ENCODE peak calls at places on chromosomes 1 and 21, in six cellular contexts. One of them, this sample, is unnamed.

GRCh38 chr1:98046031-98046641 is 125.3 kb upstream of the DPYD start:
- DNase-seq in sigmoid colon: no peak
- DNase-seq in Panc1: no peak
- DNase-seq in fibroblast of villous mesenchyme: peak; percentile 39
- DNase-seq in lower lobe of right lung: peak; percentile 40
- DNase-seq in astrocyte of the cerebellum: no peak
- DNase-seq in this sample: no peak

GRCh38 chr1:31715097-31715872 is 11.5 kb upstream of the COL16A1 start:
- DNase-seq in astrocyte of the cerebellum: peak; percentile 62
- DNase-seq in Panc1: peak; percentile 87
- DNase-seq in fibroblast of villous mesenchyme: peak; percentile 92
- DNase-seq in sigmoid colon: peak; percentile 99
- DNase-seq in lower lobe of right lung: peak; percentile 82
- DNase-seq in this sample: peak; percentile 98

GRCh38 chr1:179917601-179918429 is 35.7 kb downstream of the TOR1AIP1 start:
- DNase-seq in astrocyte of the cerebellum: no peak
- DNase-seq in sigmoid colon: no peak
- DNase-seq in Panc1: no peak
- DNase-seq in lower lobe of right lung: no peak
- DNase-seq in fibroblast of villous mesenchyme: no peak
- DNase-seq in this sample: no peak

GRCh38 chr1:30260318-30260717 is 463.1 kb downstream of the MATN1 start:
- DNase-seq in sigmoid colon: no peak
- DNase-seq in fibroblast of villous mesenchyme: no peak
- DNase-seq in astrocyte of the cerebellum: no peak
- DNase-seq in lower lobe of right lung: no peak
- DNase-seq in Panc1: no peak
- DNase-seq in this sample: no peak

GRCh38 chr1:170562644-170563338 is 30.8 kb downstream of the GORAB start:
- DNase-seq in fibroblast of villous mesenchyme: peak; percentile 85
- DNase-seq in Panc1: no peak
- DNase-seq in astrocyte of the cerebellum: peak; percentile 85
- DNase-seq in lower lobe of right lung: peak; percentile 49
- DNase-seq in sigmoid colon: peak; percentile 79
- DNase-seq in this sample: no peak

GRCh38 chr21:37575536-37576083 is 209.0 kb downstream of the DYRK1A start:
- DNase-seq in fibroblast of villous mesenchyme: no peak
- DNase-seq in sigmoid colon: peak; percentile 19
- DNase-seq in Panc1: no peak
- DNase-seq in lower lobe of right lung: no peak
- DNase-seq in astrocyte of the cerebellum: no peak
- DNase-seq in this sample: peak; percentile 29

GRCh38 chr1:93847811-93848288 is 31.2 kb downstream of the DNTTIP2 start:
- DNase-seq in lower lobe of right lung: peak; percentile 79
- DNase-seq in astrocyte of the cerebellum: peak; percentile 9
- DNase-seq in Panc1: peak; percentile 46
- DNase-seq in fibroblast of villous mesenchyme: peak; percentile 67
- DNase-seq in sigmoid colon: peak; percentile 85
- DNase-seq in this sample: peak; percentile 82

GRCh38 chr1:219875860-219876259 is 52.5 kb downstream of the SLC30A10 start:
- DNase-seq in lower lobe of right lung: no peak
- DNase-seq in astrocyte of the cerebellum: no peak
- DNase-seq in Panc1: no peak
- DNase-seq in fibroblast of villous mesenchyme: no peak
- DNase-seq in sigmoid colon: no peak
- DNase-seq in this sample: no peak

GRCh38 chr1:77642196-77642595 is 40.3 kb downstream of the ZZZ3 start:
- DNase-seq in astrocyte of the cerebellum: no peak
- DNase-seq in Panc1: no peak
- DNase-seq in lower lobe of right lung: no peak
- DNase-seq in sigmoid colon: no peak
- DNase-seq in fibroblast of villous mesenchyme: no peak
- DNase-seq in this sample: no peak

GRCh38 chr1:2239384-2239985 is 11.4 kb downstream of the SKI start:
- DNase-seq in fibroblast of villous mesenchyme: no peak
- DNase-seq in astrocyte of the cerebellum: no peak
- DNase-seq in Panc1: no peak
- DNase-seq in lower lobe of right lung: peak; percentile 50
- DNase-seq in sigmoid colon: no peak
- DNase-seq in this sample: peak; percentile 73

GRCh38 chr1:184036517-184036949 is 995 bp downstream of the COLGALT2 start:
- DNase-seq in Panc1: no peak
- DNase-seq in lower lobe of right lung: peak; percentile 49
- DNase-seq in sigmoid colon: peak; percentile 68
- DNase-seq in astrocyte of the cerebellum: no peak
- DNase-seq in fibroblast of villous mesenchyme: peak; percentile 20
- DNase-seq in this sample: no peak

GRCh38 chr1:232553050-232553754 is 76.7 kb downstream of the SIPA1L2 start:
- DNase-seq in lower lobe of right lung: peak; percentile 51
- DNase-seq in fibroblast of villous mesenchyme: peak; percentile 75
- DNase-seq in Panc1: no peak
- DNase-seq in astrocyte of the cerebellum: no peak
- DNase-seq in sigmoid colon: peak; percentile 85
- DNase-seq in this sample: no peak

GRCh38 chr1:182196897-182197546 is 135.5 kb upstream of the ZNF648 start:
- DNase-seq in sigmoid colon: peak; percentile 72
- DNase-seq in lower lobe of right lung: no peak
- DNase-seq in astrocyte of the cerebellum: no peak
- DNase-seq in fibroblast of villous mesenchyme: no peak
- DNase-seq in Panc1: no peak
- DNase-seq in this sample: no peak

GRCh38 chr1:157044326-157044725 is 1.2 kb downstream of the ARHGEF11 start:
- DNase-seq in fibroblast of villous mesenchyme: no peak
- DNase-seq in Panc1: no peak
- DNase-seq in sigmoid colon: no peak
- DNase-seq in astrocyte of the cerebellum: no peak
- DNase-seq in lower lobe of right lung: no peak
- DNase-seq in this sample: no peak

GRCh38 chr1:157045251-157046218 is at the start of gene ARHGEF11:
- DNase-seq in lower lobe of right lung: peak; percentile 93
- DNase-seq in sigmoid colon: peak; percentile 95
- DNase-seq in Panc1: no peak
- DNase-seq in fibroblast of villous mesenchyme: peak; percentile 89
- DNase-seq in astrocyte of the cerebellum: peak; percentile 67
- DNase-seq in this sample: peak; percentile 92

GRCh38 chr1:157040802-157041201 is 4.7 kb downstream of the ARHGEF11 start:
- DNase-seq in fibroblast of villous mesenchyme: peak; percentile 57
- DNase-seq in lower lobe of right lung: no peak
- DNase-seq in sigmoid colon: no peak
- DNase-seq in Panc1: no peak
- DNase-seq in astrocyte of the cerebellum: peak; percentile 59
- DNase-seq in this sample: no peak

GRCh38 chr1:157043685-157044084 is 1.9 kb downstream of the ARHGEF11 start:
- DNase-seq in Panc1: no peak
- DNase-seq in lower lobe of right lung: no peak
- DNase-seq in sigmoid colon: no peak
- DNase-seq in astrocyte of the cerebellum: no peak
- DNase-seq in fibroblast of villous mesenchyme: no peak
- DNase-seq in this sample: no peak

GRCh38 chr1:157042852-157043251 is 2.7 kb downstream of the ARHGEF11 start:
- DNase-seq in sigmoid colon: no peak
- DNase-seq in Panc1: no peak
- DNase-seq in astrocyte of the cerebellum: no peak
- DNase-seq in fibroblast of villous mesenchyme: peak; percentile 37
- DNase-seq in lower lobe of right lung: no peak
- DNase-seq in this sample: no peak
- H3K4me3 ChIP-seq in sigmoid colon: peak overlapping the region; percentile 79
- H3K4me3 ChIP-seq in Panc1: peak overlapping the region; percentile 75
- H3K4me3 ChIP-seq in astrocyte of the cerebellum: peak overlapping the region; percentile 58
- H3K4me3 ChIP-seq in fibroblast of villous mesenchyme: peak overlapping the region; percentile 82
- H3K4me3 ChIP-seq in lower lobe of right lung: peak overlapping the region; percentile 69
- H3K4me3 ChIP-seq in this sample: peak overlapping the region; percentile 90

DNA sequence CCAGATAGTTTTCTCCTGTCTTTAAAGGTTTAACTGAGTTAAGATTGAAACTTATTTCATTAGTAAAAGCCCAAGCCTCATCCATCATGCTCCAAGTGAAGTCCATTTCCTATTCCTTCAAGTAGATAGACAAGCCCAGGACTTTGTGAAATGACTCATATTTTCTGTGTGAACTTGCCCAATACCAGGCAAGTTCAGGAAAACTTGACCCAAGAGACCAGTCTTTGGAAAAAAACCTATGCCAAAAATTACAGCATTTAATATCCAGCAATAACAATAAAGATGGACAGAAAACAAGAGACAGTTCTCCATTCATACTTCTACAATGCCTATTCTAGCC is 405 bp upstream of the RAB29 start:
- DNase-seq in Panc1: no peak
- DNase-seq in fibroblast of villous mesenchyme: peak; percentile 70
- DNase-seq in sigmoid colon: no peak
- DNase-seq in astrocyte of the cerebellum: no peak
- DNase-seq in lower lobe of right lung: no peak
- DNase-seq in this sample: no peak
- H3K4me3 ChIP-seq in Panc1: peak overlapping the region; percentile 96
- H3K4me3 ChIP-seq in fibroblast of villous mesenchyme: peak overlapping the region; percentile 85
- H3K4me3 ChIP-seq in sigmoid colon: peak overlapping the region; percentile 50
- H3K4me3 ChIP-seq in astrocyte of the cerebellum: peak overlapping the region; percentile 83
- H3K4me3 ChIP-seq in lower lobe of right lung: peak overlapping the region; percentile 89
- H3K4me3 ChIP-seq in this sample: peak overlapping the region; percentile 83

DNA sequence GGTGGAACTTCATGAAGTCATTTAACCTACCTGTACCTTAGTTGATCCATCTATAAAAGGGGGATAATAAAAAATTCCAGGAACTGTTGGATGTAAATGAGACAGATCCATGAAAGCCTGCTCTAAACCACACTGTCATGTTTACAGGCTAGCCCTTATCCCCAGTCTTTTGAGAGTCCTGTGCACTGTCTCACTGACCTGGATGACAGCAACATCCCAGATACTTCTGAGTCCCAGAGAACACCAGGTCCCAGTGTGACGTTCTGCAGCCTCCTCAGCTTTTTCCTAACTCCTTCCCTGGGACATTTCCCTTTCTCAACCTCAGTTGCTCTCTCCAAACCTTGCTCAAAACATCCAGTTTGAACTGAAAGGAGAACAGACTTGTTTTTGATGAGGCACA is 165.4 kb upstream of the C8B start:
- DNase-seq in lower lobe of right lung: no peak
- DNase-seq in fibroblast of villous mesenchyme: no peak
- DNase-seq in sigmoid colon: no peak
- DNase-seq in Panc1: no peak
- DNase-seq in astrocyte of the cerebellum: no peak
- DNase-seq in this sample: no peak
- H3K4me3 ChIP-seq in lower lobe of right lung: no peak overlapping the region
- H3K4me3 ChIP-seq in fibroblast of villous mesenchyme: no peak overlapping the region
- H3K4me3 ChIP-seq in sigmoid colon: no peak overlapping the region
- H3K4me3 ChIP-seq in Panc1: no peak overlapping the region
- H3K4me3 ChIP-seq in astrocyte of the cerebellum: no peak overlapping the region
- H3K4me3 ChIP-seq in this sample: no peak overlapping the region

DNA sequence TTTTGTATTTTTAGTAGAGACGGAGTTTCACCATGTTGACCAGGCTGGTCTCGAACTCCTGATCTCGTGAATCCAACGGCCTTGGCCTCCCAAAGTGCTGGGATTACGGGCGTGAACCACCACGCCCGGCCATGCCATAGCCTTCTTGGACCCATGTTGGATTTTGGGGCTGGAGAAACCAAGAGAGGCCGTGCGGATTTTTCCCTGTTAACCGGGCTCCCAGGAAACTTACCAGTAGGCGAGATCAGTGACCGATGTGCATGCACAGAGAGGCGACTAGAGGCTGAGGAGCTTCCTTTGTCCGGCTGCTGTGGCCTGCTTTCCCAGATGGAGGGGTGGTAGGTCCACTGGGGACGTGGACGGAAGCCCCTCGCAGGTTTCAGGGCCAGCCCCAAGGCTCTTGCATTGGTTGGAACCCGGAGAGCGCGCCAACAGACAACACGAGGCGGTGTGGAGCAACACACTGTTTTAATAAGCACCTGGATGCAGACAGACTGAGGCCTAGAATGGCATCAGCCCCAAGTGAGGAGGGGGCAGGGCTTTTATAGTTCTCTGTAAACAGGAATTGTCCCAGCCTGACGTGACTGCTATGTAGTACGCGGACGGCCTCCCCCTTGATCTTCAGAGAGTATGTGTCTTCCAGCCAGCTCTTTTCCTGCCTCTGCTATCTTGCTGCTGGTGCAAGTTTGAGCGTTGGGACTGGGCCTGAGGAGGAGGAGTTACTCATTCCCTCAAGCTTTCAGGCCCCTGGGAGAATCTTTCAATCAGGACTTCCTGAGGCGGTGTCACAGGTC is at the start of gene ERVH48-1:
- DNase-seq in lower lobe of right lung: no peak
- DNase-seq in fibroblast of villous mesenchyme: peak; percentile 85
- DNase-seq in sigmoid colon: no peak
- DNase-seq in astrocyte of the cerebellum: no peak
- DNase-seq in Panc1: no peak
- DNase-seq in this sample: no peak
- H3K4me3 ChIP-seq in lower lobe of right lung: no peak within 1 kb of the TSS
- H3K4me3 ChIP-seq in fibroblast of villous mesenchyme: peak within 1 kb of the TSS; percentile 49
- H3K4me3 ChIP-seq in sigmoid colon: no peak within 1 kb of the TSS
- H3K4me3 ChIP-seq in astrocyte of the cerebellum: no peak within 1 kb of the TSS
- H3K4me3 ChIP-seq in Panc1: no peak within 1 kb of the TSS
- H3K4me3 ChIP-seq in this sample: no peak within 1 kb of the TSS

DNA sequence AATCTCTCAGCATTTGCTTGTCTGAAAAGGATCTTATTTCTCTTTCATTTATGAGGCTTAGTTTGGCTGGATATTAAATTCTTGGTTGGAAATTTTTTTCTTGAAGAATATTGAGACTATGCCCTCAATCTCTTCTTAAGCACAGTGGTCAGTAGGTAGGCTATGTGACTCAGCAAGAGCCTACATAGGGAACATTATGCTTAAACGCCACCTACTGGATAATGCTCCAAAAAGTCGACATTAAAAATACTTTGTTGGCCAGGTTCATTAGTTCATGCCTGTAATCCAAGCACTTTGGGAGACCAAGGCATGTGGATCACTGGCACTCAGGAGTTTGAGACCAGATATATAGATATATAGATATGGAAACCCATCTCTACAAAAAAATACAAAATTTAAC is 678.0 kb upstream of the USP24 start:
- DNase-seq in fibroblast of villous mesenchyme: peak; percentile 73
- DNase-seq in Panc1: no peak
- DNase-seq in astrocyte of the cerebellum: no peak
- DNase-seq in lower lobe of right lung: no peak
- DNase-seq in sigmoid colon: no peak
- DNase-seq in this sample: no peak
- H3K4me3 ChIP-seq in fibroblast of villous mesenchyme: no peak overlapping the region
- H3K4me3 ChIP-seq in Panc1: no peak overlapping the region
- H3K4me3 ChIP-seq in astrocyte of the cerebellum: no peak overlapping the region
- H3K4me3 ChIP-seq in lower lobe of right lung: no peak overlapping the region
- H3K4me3 ChIP-seq in sigmoid colon: no peak overlapping the region
- H3K4me3 ChIP-seq in this sample: no peak overlapping the region

DNA sequence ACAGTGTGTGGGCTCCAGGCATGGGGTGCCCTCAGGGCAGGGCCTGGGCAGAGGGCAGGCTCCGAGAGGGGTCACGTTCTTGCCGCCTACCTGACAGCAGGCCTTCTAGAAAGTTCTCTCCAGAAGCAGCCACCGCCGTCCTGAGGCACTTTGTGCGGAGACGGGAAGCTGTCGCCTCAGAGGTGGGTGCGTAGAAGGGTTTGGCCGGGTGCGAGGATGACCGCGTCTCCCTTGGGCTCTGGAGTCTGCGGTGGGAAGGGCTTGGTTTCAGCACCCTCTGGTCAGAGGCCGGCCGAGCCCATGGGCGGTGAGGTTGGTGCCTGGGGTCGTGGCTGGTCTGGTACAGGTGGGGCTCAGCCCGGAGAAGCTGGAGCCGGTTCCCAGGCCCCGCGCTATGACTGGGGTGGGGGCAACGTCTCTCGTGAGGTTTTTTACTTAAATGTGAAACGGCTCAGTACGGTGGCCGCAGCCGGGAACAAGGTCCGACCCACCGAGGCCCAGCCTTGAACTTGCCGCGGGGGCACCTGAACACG is 10.1 kb upstream of the TTLL10 start:
- DNase-seq in lower lobe of right lung: no peak
- DNase-seq in sigmoid colon: no peak
- DNase-seq in fibroblast of villous mesenchyme: no peak
- DNase-seq in Panc1: no peak
- DNase-seq in astrocyte of the cerebellum: no peak
- DNase-seq in this sample: no peak
- H3K4me3 ChIP-seq in lower lobe of right lung: peak overlapping the region; percentile 54
- H3K4me3 ChIP-seq in sigmoid colon: peak overlapping the region; percentile 18
- H3K4me3 ChIP-seq in fibroblast of villous mesenchyme: no peak overlapping the region
- H3K4me3 ChIP-seq in Panc1: no peak overlapping the region
- H3K4me3 ChIP-seq in astrocyte of the cerebellum: no peak overlapping the region
- H3K4me3 ChIP-seq in this sample: no peak overlapping the region

GRCh38 chr1:222897527-222898190 is 82.8 kb downstream of the DISP1 start:
- DNase-seq in lower lobe of right lung: no peak
- DNase-seq in Panc1: no peak
- DNase-seq in fibroblast of villous mesenchyme: peak; percentile 90
- DNase-seq in sigmoid colon: no peak
- DNase-seq in astrocyte of the cerebellum: no peak
- DNase-seq in this sample: no peak
- H3K4me3 ChIP-seq in lower lobe of right lung: peak overlapping the region; percentile 17
- H3K4me3 ChIP-seq in Panc1: peak overlapping the region; percentile 25
- H3K4me3 ChIP-seq in fibroblast of villous mesenchyme: peak overlapping the region; percentile 42
- H3K4me3 ChIP-seq in sigmoid colon: peak overlapping the region; percentile 29
- H3K4me3 ChIP-seq in astrocyte of the cerebellum: no peak overlapping the region
- H3K4me3 ChIP-seq in this sample: peak overlapping the region; percentile 49

This sample was measured in coronary artery.